ENCODE peak calls at places on chromosomes 16 and 17, in five cellular contexts. I is HFFc6, P is H1, Z is cardiac fibroblast, C is transverse colon. R is an unnamed sample.

GRCh38 chr16:79182618-79183017 is 417.9 kb downstream of the MAF start:
- DNase-seq in I (no peak), P (no peak), Z (no peak), C (no peak), R (no peak)

GRCh38 chr17:28941251-28941650 is 10.1 kb downstream of the PHF12 start:
- DNase-seq in I (no peak), P (no peak), Z (no peak), C (no peak), R (no peak)

GRCh38 chr16:79509221-79509631 is 91.3 kb downstream of the MAF start:
- DNase-seq in I (no peak), P (no peak), Z (no peak), C (peak), R (no peak)

GRCh38 chr17:76440722-76441362 is 12.1 kb downstream of the UBE2O start:
- DNase-seq in I (no peak), P (no peak), Z (no peak), C (no peak), R (no peak)

GRCh38 chr17:35896011-35896587 is 15.9 kb upstream of the CCL5 start:
- DNase-seq in I (no peak), P (no peak), Z (peak), C (peak), R (no peak)

GRCh38 chr17:81687770-81688541 is 4.1 kb downstream of the HGS start:
- DNase-seq in I (no peak), P (no peak), Z (no peak), C (no peak), R (no peak)

GRCh38 chr16:9125658-9126492 is 34.4 kb downstream of the HAPSTR1 start:
- DNase-seq in I (no peak), P (peak), Z (no peak), C (no peak), R (no peak)

GRCh38 chr16:85356157-85356556 is 243.9 kb upstream of the CIBAR2 start:
- DNase-seq in I (no peak), P (no peak), Z (no peak), C (no peak), R (no peak)

GRCh38 chr16:86215233-86215978 is 294.9 kb upstream of the FOXF1 start:
- DNase-seq in I (no peak), P (no peak), Z (no peak), C (no peak), R (no peak)

GRCh38 chr16:31351937-31352315 is 3.0 kb upstream of the ITGAX start:
- DNase-seq in I (no peak), P (no peak), Z (peak), C (no peak), R (no peak)

GRCh38 chr16:79519448-79519847 is 81.1 kb downstream of the MAF start:
- DNase-seq in I (no peak), P (no peak), Z (no peak), C (peak), R (no peak)

R was measured in iPS DF 6.9.